ENCODE peak calls at places on chromosomes 4 and X, in ten cellular contexts. K is psoas muscle; E is H9; X is MCF 10A; L is left ventricle myocardium inferior; F is A549; P is left lung; W is AG10803; H is CD4-positive, alpha-beta T cell; N is fibroblast of lung. C is an unnamed sample.

GRCh38 chrX:148624951-148625350 is 124.5 kb downstream of the AFF2 start:
- DNase-seq in H (no peak), F (no peak), N (no peak), E (no peak), K (no peak), W (no peak), L (no peak), P (no peak), X (no peak), C (no peak)

GRCh38 chrX:17435476-17435875 is 60.5 kb downstream of the NHS start:
- DNase-seq in F (no peak), X (no peak), H (no peak), K (no peak), N (no peak), W (no peak), L (no peak), E (no peak), P (no peak), C (no peak)

GRCh38 chrX:11380187-11380586 is 87.0 kb downstream of the AMELX start:
- DNase-seq in F (no peak), H (no peak), W (peak), E (no peak), L (no peak), K (no peak), P (no peak), N (peak), X (peak), C (no peak)

GRCh38 chrX:68929332-68930150 is 100.7 kb downstream of the EFNB1 start:
- DNase-seq in L (peak), X (peak), N (peak), E (no peak), P (no peak), H (no peak), K (peak), W (peak), F (no peak), C (no peak)

GRCh38 chrX:74187211-74187610 is 116.8 kb upstream of the ZCCHC13 start:
- DNase-seq in H (no peak), W (peak), L (no peak), P (no peak), E (no peak), K (no peak), X (no peak), N (peak), F (no peak), C (no peak)

GRCh38 chrX:17654116-17654515 is 83.2 kb upstream of the SCML1 start:
- DNase-seq in E (no peak), H (no peak), W (no peak), N (no peak), K (no peak), P (no peak), F (no peak), X (no peak), L (no peak), C (no peak)

GRCh38 chrX:154469880-154470279 is 9.2 kb downstream of the LAGE3 start:
- DNase-seq in X (no peak), E (no peak), W (no peak), H (no peak), K (no peak), N (no peak), F (no peak), L (no peak), P (no peak), C (no peak)

GRCh38 chr4:74158561-74159396 is 861 bp downstream of the MTHFD2L start:
- DNase-seq in W (peak), X (peak), P (no peak), N (peak), F (no peak), H (no peak), E (no peak), L (no peak), K (no peak), C (no peak)

GRCh38 chr4:19623866-19624265 is 627.8 kb upstream of the SLIT2 start:
- DNase-seq in L (no peak), H (no peak), X (peak), N (peak), P (no peak), W (no peak), F (no peak), E (no peak), K (no peak), C (no peak)

GRCh38 chrX:39645059-39645895 is 452.5 kb downstream of the BCOR start:
- DNase-seq in X (peak), K (peak), L (peak), W (peak), F (no peak), N (peak), H (no peak), E (no peak), P (no peak), C (no peak)

GRCh38 chrX:109830704-109831206 is 97.7 kb upstream of the ACSL4 start:
- DNase-seq in E (no peak), W (peak), L (no peak), N (peak), H (no peak), P (no peak), X (peak), K (no peak), F (no peak), C (no peak)

GRCh38 chrX:45774961-45775360 is 574.3 kb upstream of the DIPK2B start:
- DNase-seq in W (peak), H (no peak), P (no peak), E (no peak), L (no peak), F (no peak), N (peak), X (peak), K (no peak), C (no peak)

GRCh38 chr4:72377491-72378194 is 191.4 kb downstream of the ADAMTS3 start:
- DNase-seq in F (no peak), H (no peak), X (no peak), N (no peak), P (no peak), E (no peak), L (no peak), W (peak), K (no peak), C (no peak)

GRCh38 chr4:10173039-10173753 is 56.6 kb upstream of the WDR1 start:
- DNase-seq in P (no peak), W (peak), K (no peak), F (no peak), X (peak), H (no peak), N (peak), E (peak), L (no peak), C (no peak)

GRCh38 chrX:139691493-139691842 is 16.5 kb downstream of the MCF2 start:
- DNase-seq in K (no peak), E (peak), F (no peak), P (no peak), L (peak), N (no peak), H (no peak), X (no peak), W (peak), C (no peak)

GRCh38 chr4:183289688-183290087 is 30.4 kb downstream of the CLDN22 start:
- DNase-seq in F (peak), W (no peak), P (no peak), L (no peak), E (no peak), N (no peak), X (peak), K (no peak), H (no peak), C (no peak)

GRCh38 chrX:13569479-13570244 is at the start of gene EGFL6:
- DNase-seq in L (no peak), N (no peak), P (peak), X (no peak), K (no peak), F (no peak), E (peak), W (no peak), H (no peak), C (no peak)

DNA sequence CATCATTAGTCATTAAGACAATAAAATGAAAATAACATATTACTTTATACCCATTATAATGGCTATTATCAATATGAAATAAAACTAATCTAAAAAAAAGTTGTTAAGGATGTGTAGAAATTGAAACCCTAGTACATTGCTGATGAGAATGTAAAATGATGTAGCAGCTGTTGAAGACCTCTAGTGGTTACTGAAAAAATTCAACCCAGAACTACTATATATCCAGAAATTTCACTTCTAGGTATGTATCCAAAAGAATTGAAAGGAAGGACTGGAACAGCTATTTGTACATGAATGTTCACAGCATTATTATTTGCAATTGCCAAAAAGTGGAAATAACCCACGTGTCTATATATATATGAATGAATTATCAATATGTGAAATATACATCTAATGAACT is 180.3 kb upstream of the KLHL4 start:
- DNase-seq in L (no peak), E (no peak), K (no peak), F (no peak), X (no peak), H (no peak), W (no peak), P (no peak), N (no peak), C (no peak)
- TF ChIP-seq CTCF in L (no peak), E (peak), K (no peak), F (no peak), X (peak), H (no peak), W (no peak), P (no peak), N (no peak), C (no peak)

DNA sequence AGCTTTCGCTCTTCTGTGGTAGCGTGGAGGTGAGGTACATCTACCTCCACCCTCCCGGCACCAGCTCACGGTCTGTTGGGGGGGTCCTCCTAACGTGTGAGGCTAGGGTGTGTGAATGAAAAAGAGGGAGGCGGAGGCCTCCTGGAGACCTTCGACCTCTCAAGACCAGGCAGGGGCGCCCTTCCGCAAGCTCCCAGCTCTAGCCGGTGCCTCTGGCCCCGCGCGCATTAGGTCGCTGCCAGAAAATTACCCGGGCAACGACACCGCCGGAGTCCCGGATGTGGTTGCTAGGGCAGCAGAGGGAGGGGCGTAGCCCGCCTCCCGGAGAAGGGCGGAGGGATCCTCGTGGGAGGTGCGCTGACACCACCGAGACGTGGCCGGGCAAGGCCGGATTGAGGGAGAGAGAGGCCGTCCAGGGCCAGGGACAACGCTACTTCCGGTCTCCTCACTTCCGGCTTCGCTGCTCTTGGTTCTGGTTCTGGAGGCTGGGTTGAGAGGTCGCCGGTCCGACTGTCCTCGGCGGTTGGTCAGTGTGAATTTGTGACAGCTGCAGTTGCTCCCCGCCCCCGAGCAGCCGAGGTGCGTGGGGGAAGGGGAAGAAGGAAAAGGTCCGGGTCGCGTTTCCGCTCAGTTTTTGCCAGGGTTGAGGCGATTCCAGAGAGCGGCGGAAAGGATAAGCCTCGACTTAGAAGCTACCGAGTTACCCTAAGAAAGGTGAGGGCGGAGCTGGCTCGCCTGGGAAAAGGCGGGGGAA is at the start of the genes ARFIP1 and TIGD4:
- DNase-seq in L (peak), K (peak), E (peak), X (peak), H (peak), N (peak), W (peak), F (peak), P (peak), C (peak)
- TF ChIP-seq CTCF in L (peak), K (no peak), E (peak), X (no peak), H (no peak), N (peak), W (peak), F (peak), P (no peak), C (no peak)

GRCh38 chrX:71068052-71068918 is at the start of gene SNX12:
- DNase-seq in L (peak), P (peak), W (peak), K (peak), H (peak), F (peak), E (peak), X (peak), N (peak), C (peak)
- TF ChIP-seq CTCF in L (no peak), P (no peak), W (no peak), K (no peak), H (no peak), F (no peak), E (no peak), X (no peak), N (no peak), C (no peak)

GRCh38 chr4:80989921-80990544 is 40.5 kb upstream of the BMP3 start:
- DNase-seq in W (peak), X (peak), F (peak), P (no peak), H (no peak), K (no peak), L (no peak), N (peak), E (no peak), C (no peak)
- TF ChIP-seq CTCF in W (peak), X (peak), F (peak), P (peak), H (peak), K (peak), L (peak), N (peak), E (peak), C (peak)

GRCh38 chrX:131675596-131676194 is 131.8 kb downstream of the OR13H1 start:
- DNase-seq in X (peak), P (no peak), H (no peak), W (no peak), E (peak), K (no peak), F (peak), L (no peak), N (peak), C (no peak)
- TF ChIP-seq CTCF in X (peak), P (no peak), H (no peak), W (peak), E (peak), K (peak), F (peak), L (peak), N (peak), C (no peak)

DNA sequence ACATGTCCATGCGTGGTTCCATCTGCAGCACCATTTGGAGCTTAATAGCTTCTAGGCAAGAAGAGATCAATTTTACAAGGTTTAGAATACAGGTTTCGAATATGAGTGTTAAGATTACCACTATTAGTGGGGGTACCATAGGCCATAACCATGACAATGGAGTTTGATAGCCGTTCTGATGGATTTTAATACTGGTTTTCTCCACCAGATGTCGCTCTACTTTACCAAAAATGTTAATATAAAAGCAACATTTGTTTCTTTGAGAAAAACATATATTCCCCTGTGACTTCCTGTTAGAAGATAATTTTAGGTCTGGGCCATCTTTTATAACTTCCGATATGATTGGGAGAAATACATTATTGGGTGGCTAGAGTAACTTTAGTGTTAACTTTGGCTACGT is 499.7 kb upstream of the POU3F4 start:
- DNase-seq in L (no peak), N (peak), H (no peak), F (no peak), E (no peak), K (no peak), X (peak), W (no peak), P (no peak), C (no peak)
- TF ChIP-seq CTCF in L (peak), N (peak), H (peak), F (peak), E (peak), K (peak), X (peak), W (no peak), P (no peak), C (no peak)